ENCODE peak calls at places on chromosomes 13 and 19, in seven cellular contexts. E, V, Z, Q, F, U and T are unnamed samples. For H3K36me3, the result is how much of the 10 kb centered on the place peaks cover.

GRCh38 chr13:33262997-33263396 is 22.6 kb downstream of the STARD13 start:
- DNase-seq in Q (no peak), Z (no peak), U (no peak), E (no peak), V (no peak), F (no peak), T (no peak)

GRCh38 chr13:110132178-110132975 is 174.6 kb downstream of the COL4A1 start:
- DNase-seq in Z (no peak), E (no peak), V (no peak), U (no peak), F (peak), Q (no peak), T (no peak)

GRCh38 chr13:25085125-25085742 is 10.7 kb upstream of the PABPC3 start:
- DNase-seq in F (peak), Z (peak), E (no peak), U (peak), V (no peak), Q (no peak), T (peak)

GRCh38 chr13:76148926-76149325 is 512.8 kb downstream of the LMO7 start:
- DNase-seq in E (no peak), V (no peak), Z (peak), F (no peak), U (no peak), Q (no peak), T (no peak)

GRCh38 chr13:76991432-76991795 is 467 bp upstream of the CLN5 start:
- DNase-seq in F (no peak), Z (peak), E (no peak), Q (no peak), V (no peak), U (no peak), T (no peak)

GRCh38 chr19:38990949-38991697 is 15.6 kb upstream of the FBXO17 start:
- DNase-seq in Q (no peak), E (no peak), Z (no peak), V (no peak), F (no peak), U (peak), T (no peak)

GRCh38 chr19:40803857-40804782 is 5.1 kb downstream of the EGLN2 start:
- DNase-seq in V (no peak), U (no peak), E (no peak), Q (no peak), Z (no peak), F (no peak), T (no peak)

GRCh38 chr19:9768175-9769112 is at the start of gene ZNF846:
- DNase-seq in V (peak), Z (peak), Q (peak), F (peak), U (peak), E (peak), T (peak)

GRCh38 chr13:38542601-38543000 is 144.3 kb upstream of the FREM2 start:
- DNase-seq in F (no peak), E (no peak), Q (no peak), U (no peak), Z (peak), V (no peak), T (no peak)

GRCh38 chr13:32443111-32443510 is 15.2 kb upstream of the N4BP2L1 start:
- DNase-seq in E (no peak), U (no peak), V (no peak), Q (no peak), F (peak), Z (no peak), T (peak)

GRCh38 chr13:73767191-73767741 is 366.9 kb downstream of the KLF12 start:
- DNase-seq in V (no peak), Q (no peak), E (no peak), Z (no peak), U (no peak), F (no peak), T (no peak)

GRCh38 chr13:30551194-30551593 is 66.5 kb upstream of the USPL1 start:
- DNase-seq in E (no peak), F (peak), U (no peak), Q (no peak), Z (peak), V (no peak), T (no peak)

GRCh38 chr13:28716511-28716910 is 2.3 kb downstream of the SLC46A3 start:
- DNase-seq in E (peak), V (no peak), Q (no peak), U (no peak), Z (peak), F (no peak), T (no peak)

GRCh38 chr13:74290324-74290773 is 156.1 kb upstream of the KLF12 start:
- DNase-seq in Z (peak), Q (no peak), U (peak), F (peak), E (peak), V (no peak), T (peak)

GRCh38 chr13:24452044-24452443 is 60.5 kb downstream of the PARP4 start:
- DNase-seq in Z (no peak), F (no peak), E (no peak), V (no peak), U (no peak), Q (no peak), T (no peak)

GRCh38 chr19:35533822-35534521 is 716 bp downstream of the GAPDHS start:
- DNase-seq in Z (no peak), Q (no peak), E (no peak), V (no peak), F (peak), U (no peak), T (no peak)

GRCh38 chr19:18364826-18365528 is 21.0 kb upstream of the GDF15 start:
- DNase-seq in V (peak), F (peak), U (peak), Q (no peak), E (peak), Z (peak), T (peak)

GRCh38 chr13:61563645-61564044 is 148.0 kb upstream of the PCDH20 start:
- DNase-seq in E (no peak), U (no peak), Z (no peak), F (no peak), V (no peak), Q (no peak), T (no peak)

GRCh38 chr13:83452292-83452950 is 429.9 kb downstream of the SLITRK1 start:
- DNase-seq in Q (no peak), Z (no peak), U (no peak), F (no peak), E (no peak), V (no peak), T (peak)

GRCh38 chr13:104473936-104474335 is 1407.7 kb upstream of the SLC10A2 start:
- DNase-seq in Q (no peak), Z (peak), V (no peak), F (no peak), U (no peak), E (no peak), T (no peak)

GRCh38 chr19:31289976-31290375 is 59.3 kb downstream of the TSHZ3 start:
- DNase-seq in F (no peak), V (peak), Q (no peak), U (no peak), E (no peak), Z (no peak), T (no peak)

GRCh38 chr19:18856385-18857126 is 24.8 kb downstream of the UPF1 start:
- DNase-seq in Q (no peak), V (no peak), Z (peak), U (no peak), E (no peak), F (no peak), T (peak)

GRCh38 chr13:110716235-110716505 is 2.7 kb downstream of the ING1 start:
- DNase-seq in U (no peak), V (peak), Q (peak), Z (peak), F (peak), E (no peak), T (no peak)

GRCh38 chr13:40136896-40137295 is 481.4 kb downstream of the COG6 start:
- DNase-seq in Q (no peak), U (no peak), Z (no peak), E (no peak), V (no peak), F (no peak), T (no peak)

GRCh38 chr13:23506821-23507210 is 63.4 kb upstream of the TNFRSF19 start:
- DNase-seq in V (no peak), E (no peak), U (no peak), F (peak), Q (no peak), Z (no peak), T (peak)

GRCh38 chr19:19659646-19660245 is 3.7 kb downstream of the ATP13A1 start:
- DNase-seq in Z (no peak), F (no peak), V (no peak), Q (no peak), U (no peak), E (no peak), T (no peak)

GRCh38 chr19:42467437-42467760 is 24.7 kb upstream of the CXCL17 start:
- DNase-seq in E (no peak), U (no peak), Z (no peak), V (no peak), Q (no peak), F (no peak), T (no peak)

GRCh38 chr19:21130097-21130775 is 11.6 kb upstream of the ZNF431 start:
- DNase-seq in E (no peak), Q (no peak), V (no peak), U (no peak), Z (peak), F (no peak), T (no peak)

GRCh38 chr13:101455863-101456262 is 3.4 kb downstream of the ITGBL1 start:
- DNase-seq in E (no peak), F (no peak), U (no peak), V (no peak), Z (peak), Q (no peak), T (no peak)

GRCh38 chr19:40502647-40503046 is 35.8 kb downstream of the SPTBN4 start:
- DNase-seq in E (no peak), V (no peak), Q (no peak), U (no peak), F (no peak), Z (no peak), T (no peak)

GRCh38 chr13:80527400-80527799 is 186.5 kb upstream of the SPRY2 start:
- DNase-seq in Q (no peak), Z (no peak), U (no peak), V (no peak), F (no peak), E (no peak), T (peak)

GRCh38 chr19:7618366-7618765 is 11.0 kb downstream of the XAB2 start:
- DNase-seq in Z (no peak), V (no peak), Q (no peak), F (no peak), U (peak), E (no peak), T (peak)

GRCh38 chr13:47215741-47216140 is 318.9 kb upstream of the HTR2A start:
- DNase-seq in Z (peak), V (no peak), Q (no peak), U (no peak), E (no peak), F (no peak), T (peak)

GRCh38 chr19:56155124-56155687 is 14.1 kb downstream of the ZNF444 start:
- DNase-seq in V (no peak), E (no peak), F (no peak), Z (no peak), Q (no peak), U (peak), T (peak)

GRCh38 chr19:34662919-34663318 is 14.0 kb downstream of the SCGB2B2 start:
- DNase-seq in V (no peak), Z (peak), F (no peak), E (no peak), Q (no peak), U (no peak), T (peak)

GRCh38 chr19:47545061-47545948 is 27.6 kb downstream of the ZNF541 start:
- DNase-seq in F (no peak), U (no peak), Q (no peak), V (no peak), Z (no peak), E (no peak), T (no peak)

GRCh38 chr13:79281335-79281734 is 124.7 kb downstream of the RBM26 start:
- DNase-seq in F (no peak), Q (no peak), Z (no peak), V (no peak), U (no peak), E (no peak), T (no peak)

GRCh38 chr13:40596484-40596883 is 70.0 kb downstream of the FOXO1 start:
- DNase-seq in F (no peak), Z (no peak), E (no peak), V (no peak), Q (no peak), U (no peak), T (no peak)

GRCh38 chr19:782195-783043 is 14.8 kb upstream of the PTBP1 start:
- DNase-seq in Q (peak), V (no peak), Z (no peak), E (no peak), U (no peak), F (peak), T (no peak)

DNA sequence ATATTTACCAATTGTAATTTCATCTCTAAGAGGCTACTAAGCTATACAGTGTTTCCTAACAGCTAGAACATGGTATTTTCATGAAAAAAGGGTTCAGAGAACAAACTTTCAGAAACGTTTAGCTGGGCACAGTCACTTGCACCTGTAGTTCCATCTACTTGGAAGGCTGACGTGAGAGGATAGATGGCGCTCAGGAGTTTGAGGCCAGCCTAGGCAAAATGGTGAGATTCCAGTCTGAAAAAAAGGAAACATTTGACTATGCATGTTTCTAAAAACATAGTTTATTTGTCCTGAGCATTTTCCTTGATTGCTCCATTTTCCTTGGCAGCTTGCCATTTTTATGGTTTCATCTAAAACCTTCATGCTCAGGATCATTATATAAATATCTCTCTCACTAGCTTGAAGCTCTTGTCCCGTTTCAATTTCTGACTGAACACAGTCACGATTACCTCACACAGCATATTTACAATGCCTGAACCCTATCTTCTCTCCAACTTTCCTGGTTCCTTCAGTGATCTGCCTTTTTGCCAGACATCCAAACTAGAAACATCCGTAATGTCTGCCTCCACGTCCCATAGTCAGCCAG is 200.8 kb downstream of the RGCC start:
- DNase-seq in Q (no peak), U (no peak), Z (no peak), F (no peak), V (no peak), E (no peak), T (no peak)
- TF ChIP-seq CTCF in Q (no peak), U (no peak), Z (no peak), F (peak), V (no peak), E (no peak), T (no peak)

GRCh38 chr19:2140193-2140545 is 11.2 kb downstream of the AP3D1 start:
- DNase-seq in Q (no peak), V (no peak), Z (no peak), U (no peak), E (no peak), F (no peak), T (no peak)

GRCh38 chr19:2138061-2138728 is 13.2 kb downstream of the AP3D1 start:
- DNase-seq in E (no peak), U (no peak), Q (no peak), F (no peak), Z (no peak), V (no peak), T (no peak)

GRCh38 chr19:2142173-2142829 is 9.1 kb downstream of the AP3D1 start:
- DNase-seq in F (no peak), E (no peak), Q (no peak), U (no peak), V (no peak), Z (no peak), T (no peak)

GRCh38 chr19:2136796-2137195 is 14.6 kb downstream of the AP3D1 start:
- DNase-seq in Z (no peak), Q (no peak), V (no peak), F (no peak), U (no peak), E (no peak), T (peak)

GRCh38 chr19:2139385-2140192 is 11.8 kb downstream of the AP3D1 start:
- DNase-seq in Q (no peak), Z (no peak), E (no peak), V (no peak), F (no peak), U (no peak), T (no peak)
- H3K36me3 ChIP-seq in Q (under half), Z (under half), E (under half), V (half or more), F (under half), U (under half), T (under half)

GRCh38 chr19:45172173-45172572 is 5.9 kb downstream of the TRAPPC6A start:
- DNase-seq in V (no peak), E (no peak), U (no peak), Q (no peak), F (no peak), Z (no peak), T (no peak)
- TF ChIP-seq CTCF in V (no peak), E (no peak), U (no peak), Q (no peak), F (no peak), Z (no peak), T (no peak)

GRCh38 chr13:19606152-19606551 is 27.3 kb upstream of the MPHOSPH8 start:
- DNase-seq in U (no peak), Q (no peak), Z (peak), E (no peak), V (no peak), F (no peak), T (no peak)
- H3K36me3 ChIP-seq in U (under half), Q (under half), Z (under half), E (under half), V (under half), F (under half), T (under half)

GRCh38 chr19:33132425-33132824 is 511 bp downstream of the WDR88 start:
- DNase-seq in E (no peak), F (no peak), Q (no peak), U (no peak), V (no peak), Z (no peak), T (no peak)
- TF ChIP-seq CTCF in E (no peak), F (peak), Q (no peak), U (no peak), V (no peak), Z (no peak), T (peak)